ENCODE peak calls at places on chromosome 1, in eight cellular contexts. One of them, this sample, is unnamed.

GRCh38 chr1:154745286-154745731 is 124.8 kb downstream of the KCNN3 start:
- DNase-seq in stimulated activated CD4-positive, alpha-beta T cell treated with anti-CD3 and anti-CD28 coated beads, TNF-alpha, amount 100 ng/mL, for 1 hour: no peak
- DNase-seq in mucosa of descending colon: no peak
- DNase-seq in NCI-H446: no peak
- DNase-seq in NCI-H774: no peak
- DNase-seq in effector memory CD8-positive, alpha-beta T cell: peak; percentile 11
- DNase-seq in upper lobe of left lung: no peak
- DNase-seq in EL: no peak
- DNase-seq in this sample: peak; percentile 24

GRCh38 chr1:65980241-65980640 is 187.5 kb downstream of the PDE4B start:
- DNase-seq in stimulated activated CD4-positive, alpha-beta T cell treated with anti-CD3 and anti-CD28 coated beads, TNF-alpha, amount 100 ng/mL, for 1 hour: no peak
- DNase-seq in mucosa of descending colon: no peak
- DNase-seq in NCI-H446: no peak
- DNase-seq in NCI-H774: no peak
- DNase-seq in effector memory CD8-positive, alpha-beta T cell: no peak
- DNase-seq in upper lobe of left lung: no peak
- DNase-seq in EL: no peak
- DNase-seq in this sample: no peak

GRCh38 chr1:224592636-224593579 is 23.2 kb upstream of the CNIH3 start:
- DNase-seq in stimulated activated CD4-positive, alpha-beta T cell treated with anti-CD3 and anti-CD28 coated beads, TNF-alpha, amount 100 ng/mL, for 1 hour: no peak
- DNase-seq in mucosa of descending colon: no peak
- DNase-seq in NCI-H446: no peak
- DNase-seq in NCI-H774: no peak
- DNase-seq in effector memory CD8-positive, alpha-beta T cell: no peak
- DNase-seq in upper lobe of left lung: no peak
- DNase-seq in EL: peak; percentile 92
- DNase-seq in this sample: no peak

GRCh38 chr1:181043025-181043880 is 9.5 kb downstream of the MR1 start:
- DNase-seq in stimulated activated CD4-positive, alpha-beta T cell treated with anti-CD3 and anti-CD28 coated beads, TNF-alpha, amount 100 ng/mL, for 1 hour: no peak
- DNase-seq in mucosa of descending colon: peak; percentile 66
- DNase-seq in NCI-H446: no peak
- DNase-seq in NCI-H774: no peak
- DNase-seq in effector memory CD8-positive, alpha-beta T cell: no peak
- DNase-seq in upper lobe of left lung: peak; percentile 82
- DNase-seq in EL: peak; percentile 31
- DNase-seq in this sample: no peak

GRCh38 chr1:53732912-53733317 is 6.0 kb downstream of the GLIS1 start:
- DNase-seq in stimulated activated CD4-positive, alpha-beta T cell treated with anti-CD3 and anti-CD28 coated beads, TNF-alpha, amount 100 ng/mL, for 1 hour: no peak
- DNase-seq in mucosa of descending colon: no peak
- DNase-seq in NCI-H446: no peak
- DNase-seq in NCI-H774: no peak
- DNase-seq in effector memory CD8-positive, alpha-beta T cell: no peak
- DNase-seq in upper lobe of left lung: no peak
- DNase-seq in EL: peak; percentile 92
- DNase-seq in this sample: no peak

GRCh38 chr1:72062584-72062983 is 219.8 kb downstream of the NEGR1 start:
- DNase-seq in stimulated activated CD4-positive, alpha-beta T cell treated with anti-CD3 and anti-CD28 coated beads, TNF-alpha, amount 100 ng/mL, for 1 hour: no peak
- DNase-seq in mucosa of descending colon: no peak
- DNase-seq in NCI-H446: no peak
- DNase-seq in NCI-H774: no peak
- DNase-seq in effector memory CD8-positive, alpha-beta T cell: no peak
- DNase-seq in upper lobe of left lung: no peak
- DNase-seq in EL: no peak
- DNase-seq in this sample: no peak

GRCh38 chr1:59020151-59020997 is 236.5 kb upstream of the JUN start:
- DNase-seq in stimulated activated CD4-positive, alpha-beta T cell treated with anti-CD3 and anti-CD28 coated beads, TNF-alpha, amount 100 ng/mL, for 1 hour: no peak
- DNase-seq in mucosa of descending colon: peak; percentile 52
- DNase-seq in NCI-H446: no peak
- DNase-seq in NCI-H774: peak; percentile 18
- DNase-seq in effector memory CD8-positive, alpha-beta T cell: peak; percentile 35
- DNase-seq in upper lobe of left lung: peak; percentile 72
- DNase-seq in EL: peak; percentile 84
- DNase-seq in this sample: no peak

GRCh38 chr1:19756480-19756879 is 43.2 kb downstream of the TMCO4 start:
- DNase-seq in stimulated activated CD4-positive, alpha-beta T cell treated with anti-CD3 and anti-CD28 coated beads, TNF-alpha, amount 100 ng/mL, for 1 hour: no peak
- DNase-seq in mucosa of descending colon: no peak
- DNase-seq in NCI-H446: no peak
- DNase-seq in NCI-H774: no peak
- DNase-seq in effector memory CD8-positive, alpha-beta T cell: no peak
- DNase-seq in upper lobe of left lung: no peak
- DNase-seq in EL: peak; percentile 78
- DNase-seq in this sample: no peak

GRCh38 chr1:20138346-20138745 is 777 bp upstream of the PLA2G2F start:
- DNase-seq in stimulated activated CD4-positive, alpha-beta T cell treated with anti-CD3 and anti-CD28 coated beads, TNF-alpha, amount 100 ng/mL, for 1 hour: no peak
- DNase-seq in mucosa of descending colon: no peak
- DNase-seq in NCI-H446: no peak
- DNase-seq in NCI-H774: no peak
- DNase-seq in effector memory CD8-positive, alpha-beta T cell: no peak
- DNase-seq in upper lobe of left lung: no peak
- DNase-seq in EL: no peak
- DNase-seq in this sample: no peak

GRCh38 chr1:177611402-177611801 is 358.5 kb downstream of the SEC16B start:
- DNase-seq in stimulated activated CD4-positive, alpha-beta T cell treated with anti-CD3 and anti-CD28 coated beads, TNF-alpha, amount 100 ng/mL, for 1 hour: no peak
- DNase-seq in mucosa of descending colon: no peak
- DNase-seq in NCI-H446: no peak
- DNase-seq in NCI-H774: no peak
- DNase-seq in effector memory CD8-positive, alpha-beta T cell: no peak
- DNase-seq in upper lobe of left lung: no peak
- DNase-seq in EL: no peak
- DNase-seq in this sample: no peak

GRCh38 chr1:8870605-8871538 is 7.6 kb downstream of the ENO1 start:
- DNase-seq in stimulated activated CD4-positive, alpha-beta T cell treated with anti-CD3 and anti-CD28 coated beads, TNF-alpha, amount 100 ng/mL, for 1 hour: no peak
- DNase-seq in mucosa of descending colon: no peak
- DNase-seq in NCI-H446: no peak
- DNase-seq in NCI-H774: no peak
- DNase-seq in effector memory CD8-positive, alpha-beta T cell: no peak
- DNase-seq in upper lobe of left lung: peak; percentile 70
- DNase-seq in EL: no peak
- DNase-seq in this sample: no peak

GRCh38 chr1:65363484-65363883 is 54.1 kb downstream of the DNAJC6 start:
- DNase-seq in stimulated activated CD4-positive, alpha-beta T cell treated with anti-CD3 and anti-CD28 coated beads, TNF-alpha, amount 100 ng/mL, for 1 hour: no peak
- DNase-seq in mucosa of descending colon: no peak
- DNase-seq in NCI-H446: no peak
- DNase-seq in NCI-H774: no peak
- DNase-seq in effector memory CD8-positive, alpha-beta T cell: no peak
- DNase-seq in upper lobe of left lung: no peak
- DNase-seq in EL: no peak
- DNase-seq in this sample: no peak

GRCh38 chr1:197103295-197103694 is 36.2 kb upstream of the F13B start:
- DNase-seq in stimulated activated CD4-positive, alpha-beta T cell treated with anti-CD3 and anti-CD28 coated beads, TNF-alpha, amount 100 ng/mL, for 1 hour: no peak
- DNase-seq in mucosa of descending colon: no peak
- DNase-seq in NCI-H446: no peak
- DNase-seq in NCI-H774: no peak
- DNase-seq in effector memory CD8-positive, alpha-beta T cell: no peak
- DNase-seq in upper lobe of left lung: no peak
- DNase-seq in EL: no peak
- DNase-seq in this sample: no peak

GRCh38 chr1:226688056-226688748 is 50.9 kb downstream of the ITPKB start:
- DNase-seq in stimulated activated CD4-positive, alpha-beta T cell treated with anti-CD3 and anti-CD28 coated beads, TNF-alpha, amount 100 ng/mL, for 1 hour: no peak
- DNase-seq in mucosa of descending colon: no peak
- DNase-seq in NCI-H446: peak; percentile 82
- DNase-seq in NCI-H774: no peak
- DNase-seq in effector memory CD8-positive, alpha-beta T cell: no peak
- DNase-seq in upper lobe of left lung: no peak
- DNase-seq in EL: no peak
- DNase-seq in this sample: no peak

This sample was measured in central memory CD8-positive, alpha-beta T cell.